ENCODE peak calls at places on chromosomes 6 and 20, in four cellular contexts. One of them, this sample, is unnamed.

GRCh38 chr20:63074182-63074581 is 67.4 kb upstream of the BHLHE23 start:
- DNase-seq in GM12892: no peak
- DNase-seq in HEK293T: no peak
- DNase-seq in B cell: no peak
- DNase-seq in this sample: no peak

GRCh38 chr6:89440200-89440599 is 7.2 kb downstream of the ANKRD6 start:
- DNase-seq in GM12892: no peak
- DNase-seq in HEK293T: no peak
- DNase-seq in B cell: no peak
- DNase-seq in this sample: no peak

GRCh38 chr6:139029470-139030210 is 1.1 kb downstream of the ABRACL start:
- DNase-seq in GM12892: no peak
- DNase-seq in HEK293T: peak; percentile 48
- DNase-seq in B cell: no peak
- DNase-seq in this sample: peak; percentile 66

GRCh38 chr6:78611886-78612480 is 255.4 kb upstream of the IRAK1BP1 start:
- DNase-seq in GM12892: no peak
- DNase-seq in HEK293T: peak; percentile 8
- DNase-seq in B cell: no peak
- DNase-seq in this sample: peak; percentile 10

GRCh38 chr6:73308712-73309533 is 45.2 kb downstream of the DPPA5 start:
- DNase-seq in GM12892: no peak
- DNase-seq in HEK293T: no peak
- DNase-seq in B cell: no peak
- DNase-seq in this sample: no peak

GRCh38 chr6:150668882-150669476 is 69.3 kb downstream of the PLEKHG1 start:
- DNase-seq in GM12892: no peak
- DNase-seq in HEK293T: no peak
- DNase-seq in B cell: no peak
- DNase-seq in this sample: no peak

GRCh38 chr6:48109902-48110301 is 1.1 kb downstream of the PTCHD4 start:
- DNase-seq in GM12892: no peak
- DNase-seq in HEK293T: no peak
- DNase-seq in B cell: no peak
- DNase-seq in this sample: no peak

GRCh38 chr6:53786832-53787231 is 8.0 kb upstream of the LRRC1 start:
- DNase-seq in GM12892: no peak
- DNase-seq in HEK293T: no peak
- DNase-seq in B cell: no peak
- DNase-seq in this sample: no peak

GRCh38 chr6:120056085-120056484 is 706.5 kb upstream of the MAN1A1 start:
- DNase-seq in GM12892: no peak
- DNase-seq in HEK293T: peak; percentile 15
- DNase-seq in B cell: no peak
- DNase-seq in this sample: no peak

GRCh38 chr20:19603390-19603753 is 154.7 kb upstream of the RIN2 start:
- DNase-seq in GM12892: no peak
- DNase-seq in HEK293T: no peak
- DNase-seq in B cell: no peak
- DNase-seq in this sample: no peak

GRCh38 chr6:30842754-30843610 is 41.3 kb upstream of the DDR1 start:
- DNase-seq in GM12892: no peak
- DNase-seq in HEK293T: no peak
- DNase-seq in B cell: no peak
- DNase-seq in this sample: no peak

GRCh38 chr6:74551896-74552295 is 654.0 kb downstream of the COL12A1 start:
- DNase-seq in GM12892: no peak
- DNase-seq in HEK293T: no peak
- DNase-seq in B cell: no peak
- DNase-seq in this sample: no peak

GRCh38 chr20:2768632-2769015 is 31.8 kb downstream of the CPXM1 start:
- DNase-seq in GM12892: no peak
- DNase-seq in HEK293T: no peak
- DNase-seq in B cell: no peak
- DNase-seq in this sample: no peak

GRCh38 chr6:166462461-166463135 is 79.9 kb upstream of the MPC1 start:
- DNase-seq in GM12892: no peak
- DNase-seq in HEK293T: no peak
- DNase-seq in B cell: no peak
- DNase-seq in this sample: no peak

GRCh38 chr6:155481215-155481614 is 25.6 kb upstream of the NOX3 start:
- DNase-seq in GM12892: no peak
- DNase-seq in HEK293T: no peak
- DNase-seq in B cell: no peak
- DNase-seq in this sample: no peak

GRCh38 chr20:9945406-9945805 is 89.4 kb upstream of the ANKEF1 start:
- DNase-seq in GM12892: no peak
- DNase-seq in HEK293T: no peak
- DNase-seq in B cell: no peak
- DNase-seq in this sample: no peak

GRCh38 chr6:20644667-20645370 is 110.6 kb downstream of the CDKAL1 start:
- DNase-seq in GM12892: no peak
- DNase-seq in HEK293T: no peak
- DNase-seq in B cell: no peak
- DNase-seq in this sample: no peak

GRCh38 chr20:1185781-1186334 is 1.1 kb upstream of the TMEM74B start:
- DNase-seq in GM12892: peak; percentile 47
- DNase-seq in HEK293T: peak; percentile 81
- DNase-seq in B cell: no peak
- DNase-seq in this sample: peak; percentile 82

GRCh38 chr6:164034602-164035140 is 620.2 kb downstream of the QKI start:
- DNase-seq in GM12892: no peak
- DNase-seq in HEK293T: no peak
- DNase-seq in B cell: no peak
- DNase-seq in this sample: no peak

GRCh38 chr6:141783595-141783994 is 349.1 kb upstream of the GJE1 start:
- DNase-seq in GM12892: no peak
- DNase-seq in HEK293T: no peak
- DNase-seq in B cell: no peak
- DNase-seq in this sample: no peak

GRCh38 chr6:132813173-132813856 is 1.1 kb upstream of the RPS12 start:
- DNase-seq in GM12892: no peak
- DNase-seq in HEK293T: no peak
- DNase-seq in B cell: peak; percentile 62
- DNase-seq in this sample: no peak

GRCh38 chr6:34243131-34243771 is 5.6 kb downstream of the SMIM29 start:
- DNase-seq in GM12892: no peak
- DNase-seq in HEK293T: peak; percentile 0
- DNase-seq in B cell: no peak
- DNase-seq in this sample: peak; percentile 2

GRCh38 chr6:150290429-150290828 is 78.4 kb upstream of the IYD start:
- DNase-seq in GM12892: no peak
- DNase-seq in HEK293T: no peak
- DNase-seq in B cell: no peak
- DNase-seq in this sample: no peak

GRCh38 chr20:327946-328563 is 2.7 kb downstream of the SOX12 start:
- DNase-seq in GM12892: no peak
- DNase-seq in HEK293T: no peak
- DNase-seq in B cell: no peak
- DNase-seq in this sample: no peak

GRCh38 chr6:47509937-47510336 is 32.3 kb downstream of the CD2AP start:
- DNase-seq in GM12892: no peak
- DNase-seq in HEK293T: no peak
- DNase-seq in B cell: no peak
- DNase-seq in this sample: no peak

GRCh38 chr20:51487525-51488279 is 54.8 kb downstream of the NFATC2 start:
- DNase-seq in GM12892: no peak
- DNase-seq in HEK293T: peak; percentile 21
- DNase-seq in B cell: no peak
- DNase-seq in this sample: no peak

GRCh38 chr6:33815854-33816253 is 12.1 kb upstream of the MLN start:
- DNase-seq in GM12892: no peak
- DNase-seq in HEK293T: peak; percentile 70
- DNase-seq in B cell: no peak
- DNase-seq in this sample: no peak

This sample was measured in HuH-7.